ENCODE peak calls at places on chromosomes 1 and 21, in five cellular contexts. One of them, this sample, is unnamed.

GRCh38 chr1:183989604-183990003 is 47.9 kb downstream of the COLGALT2 start:
- DNase-seq in GM12892: no peak
- DNase-seq in suprapubic skin: no peak
- DNase-seq in sigmoid colon: no peak
- DNase-seq in spleen: no peak
- DNase-seq in this sample: no peak

GRCh38 chr1:65235867-65236805 is 73.2 kb upstream of the DNAJC6 start:
- DNase-seq in suprapubic skin: no peak
- DNase-seq in GM12892: no peak
- DNase-seq in sigmoid colon: no peak
- DNase-seq in spleen: no peak
- DNase-seq in this sample: no peak

GRCh38 chr1:202210370-202210769 is 16.8 kb downstream of the LGR6 start:
- DNase-seq in sigmoid colon: no peak
- DNase-seq in suprapubic skin: no peak
- DNase-seq in spleen: no peak
- DNase-seq in GM12892: no peak
- DNase-seq in this sample: no peak

GRCh38 chr21:35352066-35352770 is 303.1 kb upstream of the RUNX1 start:
- DNase-seq in sigmoid colon: no peak
- DNase-seq in spleen: no peak
- DNase-seq in suprapubic skin: no peak
- DNase-seq in GM12892: no peak
- DNase-seq in this sample: no peak

GRCh38 chr1:186566140-186566850 is 105.4 kb upstream of the PDC start:
- DNase-seq in suprapubic skin: no peak
- DNase-seq in sigmoid colon: no peak
- DNase-seq in spleen: no peak
- DNase-seq in GM12892: no peak
- DNase-seq in this sample: no peak

GRCh38 chr1:10973552-10973951 is 38.9 kb upstream of the TARDBP start:
- DNase-seq in sigmoid colon: peak; percentile 68
- DNase-seq in GM12892: no peak
- DNase-seq in spleen: no peak
- DNase-seq in suprapubic skin: no peak
- DNase-seq in this sample: no peak

GRCh38 chr1:243493156-243494129 is 237.6 kb downstream of the SDCCAG8 start:
- DNase-seq in suprapubic skin: no peak
- DNase-seq in sigmoid colon: no peak
- DNase-seq in spleen: no peak
- DNase-seq in GM12892: no peak
- DNase-seq in this sample: no peak

GRCh38 chr1:117606608-117607261 is 887 bp downstream of the TENT5C start:
- DNase-seq in suprapubic skin: no peak
- DNase-seq in sigmoid colon: peak; percentile 72
- DNase-seq in spleen: peak; percentile 92
- DNase-seq in GM12892: no peak
- DNase-seq in this sample: no peak

GRCh38 chr1:162136760-162137537 is 67.5 kb downstream of the NOS1AP start:
- DNase-seq in spleen: no peak
- DNase-seq in sigmoid colon: no peak
- DNase-seq in GM12892: no peak
- DNase-seq in suprapubic skin: no peak
- DNase-seq in this sample: no peak

GRCh38 chr1:207313131-207313530 is 8.3 kb upstream of the CD55 start:
- DNase-seq in spleen: no peak
- DNase-seq in suprapubic skin: no peak
- DNase-seq in GM12892: no peak
- DNase-seq in sigmoid colon: no peak
- DNase-seq in this sample: no peak

GRCh38 chr1:35005711-35006110 is 20.6 kb upstream of the TMEM35B start:
- DNase-seq in spleen: no peak
- DNase-seq in sigmoid colon: no peak
- DNase-seq in GM12892: no peak
- DNase-seq in suprapubic skin: no peak
- DNase-seq in this sample: no peak

DNA sequence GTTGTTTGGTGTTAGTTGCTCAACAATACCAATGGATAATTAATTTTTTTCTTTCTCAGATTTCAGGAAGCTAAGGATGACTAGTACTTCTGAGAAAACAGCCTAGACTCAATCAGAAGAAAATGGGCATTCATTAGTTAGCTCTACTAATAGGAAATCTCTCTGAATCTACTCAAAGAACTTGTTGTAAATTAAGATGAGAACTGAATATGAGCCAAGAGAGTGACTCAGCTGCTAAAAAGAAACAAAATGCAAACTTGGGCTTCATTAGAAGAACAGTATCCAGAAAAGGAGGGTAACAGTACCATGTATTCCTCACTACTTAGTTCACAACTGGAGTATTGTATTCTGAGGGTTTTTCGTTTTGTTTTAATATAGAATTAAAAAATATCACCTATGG is 12.5 kb downstream of the FOXJ3 start:
- DNase-seq in GM12892: no peak
- DNase-seq in suprapubic skin: no peak
- DNase-seq in spleen: no peak
- DNase-seq in sigmoid colon: no peak
- DNase-seq in this sample: no peak
- TF ChIP-seq POLR2AphosphoS5 in GM12892: no peak
- TF ChIP-seq POLR2AphosphoS5 in suprapubic skin: no peak
- TF ChIP-seq POLR2AphosphoS5 in spleen: no peak
- TF ChIP-seq POLR2AphosphoS5 in sigmoid colon: peak; percentile 10
- TF ChIP-seq POLR2AphosphoS5 in this sample: no peak

DNA sequence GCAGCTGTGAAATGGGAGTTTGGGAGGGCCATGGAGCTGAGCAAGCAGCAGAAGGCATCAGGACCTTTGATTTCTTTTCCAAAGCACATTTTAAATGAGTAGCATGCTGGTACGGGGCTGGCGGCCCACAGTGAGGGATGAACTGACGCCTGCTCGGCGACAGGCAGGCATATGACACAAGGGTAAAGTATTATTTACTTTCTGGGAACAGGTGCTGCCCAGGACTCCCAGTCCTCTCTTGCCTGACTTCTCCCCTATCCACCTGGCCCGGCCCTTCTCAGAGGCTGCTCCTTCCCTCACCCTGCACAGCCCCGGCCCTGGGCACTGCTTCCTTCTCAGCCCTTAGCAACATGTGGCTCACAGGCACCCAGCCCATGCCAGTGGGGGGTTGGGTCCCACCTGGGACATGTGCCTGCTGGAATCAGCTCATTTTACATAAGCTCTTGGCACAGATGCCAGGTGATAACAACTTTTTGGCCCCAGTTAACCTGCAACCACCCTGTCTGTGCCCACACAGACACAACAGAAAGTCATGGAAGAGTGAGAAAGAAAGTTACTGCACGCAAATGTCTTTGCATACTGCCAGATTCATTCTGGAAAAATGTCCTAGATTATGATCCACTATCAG is 112.3 kb upstream of the GADD45A start:
- DNase-seq in GM12892: no peak
- DNase-seq in suprapubic skin: no peak
- DNase-seq in sigmoid colon: no peak
- DNase-seq in spleen: no peak
- DNase-seq in this sample: no peak
- TF ChIP-seq POLR2A in GM12892: no peak
- TF ChIP-seq POLR2A in suprapubic skin: no peak
- TF ChIP-seq POLR2A in sigmoid colon: no peak
- TF ChIP-seq POLR2A in spleen: no peak
- TF ChIP-seq POLR2A in this sample: no peak

GRCh38 chr1:154497026-154497806 is 4.8 kb upstream of the TDRD10 start:
- DNase-seq in spleen: peak; percentile 83
- DNase-seq in GM12892: no peak
- DNase-seq in sigmoid colon: no peak
- DNase-seq in suprapubic skin: no peak
- DNase-seq in this sample: no peak
- TF ChIP-seq POLR2AphosphoS5 in spleen: peak; percentile 72
- TF ChIP-seq POLR2AphosphoS5 in GM12892: no peak
- TF ChIP-seq POLR2AphosphoS5 in sigmoid colon: peak; percentile 13
- TF ChIP-seq POLR2AphosphoS5 in suprapubic skin: no peak
- TF ChIP-seq POLR2AphosphoS5 in this sample: no peak

GRCh38 chr1:3515774-3516480 is 61.5 kb downstream of the ARHGEF16 start:
- DNase-seq in spleen: no peak
- DNase-seq in suprapubic skin: no peak
- DNase-seq in sigmoid colon: no peak
- DNase-seq in GM12892: no peak
- DNase-seq in this sample: no peak
- TF ChIP-seq POLR2A in spleen: no peak
- TF ChIP-seq POLR2A in suprapubic skin: no peak
- TF ChIP-seq POLR2A in sigmoid colon: no peak
- TF ChIP-seq POLR2A in GM12892: no peak
- TF ChIP-seq POLR2A in this sample: no peak

DNA sequence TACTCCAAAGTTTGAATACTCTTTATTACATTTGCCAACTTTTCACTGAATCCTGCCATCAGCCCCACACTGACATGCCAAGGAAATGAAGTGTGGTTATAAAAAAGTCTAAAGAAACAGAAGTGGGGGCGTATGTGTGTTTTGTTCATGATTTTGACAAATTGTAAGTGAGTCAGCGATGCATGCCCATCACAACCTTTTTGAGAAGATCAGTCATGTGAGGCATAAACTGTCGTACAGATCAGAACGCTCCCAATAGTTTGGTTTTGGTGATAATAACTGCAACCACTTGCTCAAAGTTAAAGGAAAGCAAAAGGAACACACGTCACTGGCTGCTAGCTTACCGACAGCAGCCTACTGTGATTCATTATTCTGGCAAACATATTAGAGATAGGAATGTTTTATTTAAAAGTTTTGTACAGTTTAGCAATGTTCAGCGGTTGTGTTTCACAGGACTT is 95.6 kb downstream of the RGS2 start:
- DNase-seq in GM12892: no peak
- DNase-seq in spleen: no peak
- DNase-seq in sigmoid colon: no peak
- DNase-seq in suprapubic skin: no peak
- DNase-seq in this sample: no peak
- TF ChIP-seq POLR2AphosphoS5 in GM12892: no peak
- TF ChIP-seq POLR2AphosphoS5 in spleen: no peak
- TF ChIP-seq POLR2AphosphoS5 in sigmoid colon: peak; percentile 79
- TF ChIP-seq POLR2AphosphoS5 in suprapubic skin: no peak
- TF ChIP-seq POLR2AphosphoS5 in this sample: no peak

GRCh38 chr1:198639581-198640235 is 868 bp downstream of the PTPRC start:
- DNase-seq in GM12892: no peak
- DNase-seq in sigmoid colon: no peak
- DNase-seq in suprapubic skin: no peak
- DNase-seq in spleen: no peak
- DNase-seq in this sample: no peak

GRCh38 chr1:198643827-198644226 is 5.0 kb downstream of the PTPRC start:
- DNase-seq in spleen: no peak
- DNase-seq in suprapubic skin: no peak
- DNase-seq in sigmoid colon: no peak
- DNase-seq in GM12892: no peak
- DNase-seq in this sample: no peak

GRCh38 chr1:198643001-198643400 is 4.2 kb downstream of the PTPRC start:
- DNase-seq in spleen: no peak
- DNase-seq in GM12892: no peak
- DNase-seq in suprapubic skin: no peak
- DNase-seq in sigmoid colon: no peak
- DNase-seq in this sample: no peak

GRCh38 chr1:198641966-198642656 is 3.3 kb downstream of the PTPRC start:
- DNase-seq in spleen: no peak
- DNase-seq in GM12892: no peak
- DNase-seq in sigmoid colon: no peak
- DNase-seq in suprapubic skin: no peak
- DNase-seq in this sample: no peak

DNA sequence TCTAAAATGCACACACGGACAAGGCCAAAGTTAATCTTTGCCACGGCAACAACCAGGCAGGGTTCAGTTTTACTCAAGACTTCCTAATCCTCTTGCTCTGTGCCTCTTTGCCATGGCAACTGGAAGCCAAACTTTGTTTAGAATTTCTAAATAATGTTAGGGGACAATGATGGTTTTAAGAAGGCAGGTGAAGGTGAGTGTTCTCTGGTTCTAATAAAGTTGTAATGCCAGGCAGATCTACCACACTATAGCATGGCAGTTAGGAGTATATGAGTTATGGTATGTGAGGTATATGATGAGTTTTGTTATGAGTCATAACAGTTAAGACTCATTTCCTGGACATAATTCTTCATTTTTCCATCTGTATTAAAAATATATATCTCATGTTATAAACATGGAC is 2.7 kb downstream of the PTPRC start:
- DNase-seq in GM12892: no peak
- DNase-seq in spleen: no peak
- DNase-seq in sigmoid colon: no peak
- DNase-seq in suprapubic skin: no peak
- DNase-seq in this sample: no peak
- TF ChIP-seq POLR2A in GM12892: peak; percentile 45
- TF ChIP-seq POLR2A in spleen: no peak
- TF ChIP-seq POLR2A in sigmoid colon: no peak
- TF ChIP-seq POLR2A in suprapubic skin: no peak
- TF ChIP-seq POLR2A in this sample: no peak

GRCh38 chr1:229271448-229272120 is 673 bp downstream of the RAB4A start:
- DNase-seq in sigmoid colon: no peak
- DNase-seq in spleen: no peak
- DNase-seq in suprapubic skin: no peak
- DNase-seq in GM12892: peak; percentile 18
- DNase-seq in this sample: no peak

GRCh38 chr1:229270547-229271447 is at the start of gene RAB4A:
- DNase-seq in suprapubic skin: peak; percentile 89
- DNase-seq in spleen: peak; percentile 96
- DNase-seq in GM12892: peak; percentile 84
- DNase-seq in sigmoid colon: peak; percentile 92
- DNase-seq in this sample: peak; percentile 91

GRCh38 chr1:229275005-229275404 is 4.1 kb downstream of the RAB4A start:
- DNase-seq in spleen: no peak
- DNase-seq in sigmoid colon: no peak
- DNase-seq in suprapubic skin: no peak
- DNase-seq in GM12892: no peak
- DNase-seq in this sample: no peak

GRCh38 chr1:229273507-229274232 is 2.8 kb downstream of the RAB4A start:
- DNase-seq in suprapubic skin: no peak
- DNase-seq in sigmoid colon: no peak
- DNase-seq in GM12892: no peak
- DNase-seq in spleen: no peak
- DNase-seq in this sample: no peak

DNA sequence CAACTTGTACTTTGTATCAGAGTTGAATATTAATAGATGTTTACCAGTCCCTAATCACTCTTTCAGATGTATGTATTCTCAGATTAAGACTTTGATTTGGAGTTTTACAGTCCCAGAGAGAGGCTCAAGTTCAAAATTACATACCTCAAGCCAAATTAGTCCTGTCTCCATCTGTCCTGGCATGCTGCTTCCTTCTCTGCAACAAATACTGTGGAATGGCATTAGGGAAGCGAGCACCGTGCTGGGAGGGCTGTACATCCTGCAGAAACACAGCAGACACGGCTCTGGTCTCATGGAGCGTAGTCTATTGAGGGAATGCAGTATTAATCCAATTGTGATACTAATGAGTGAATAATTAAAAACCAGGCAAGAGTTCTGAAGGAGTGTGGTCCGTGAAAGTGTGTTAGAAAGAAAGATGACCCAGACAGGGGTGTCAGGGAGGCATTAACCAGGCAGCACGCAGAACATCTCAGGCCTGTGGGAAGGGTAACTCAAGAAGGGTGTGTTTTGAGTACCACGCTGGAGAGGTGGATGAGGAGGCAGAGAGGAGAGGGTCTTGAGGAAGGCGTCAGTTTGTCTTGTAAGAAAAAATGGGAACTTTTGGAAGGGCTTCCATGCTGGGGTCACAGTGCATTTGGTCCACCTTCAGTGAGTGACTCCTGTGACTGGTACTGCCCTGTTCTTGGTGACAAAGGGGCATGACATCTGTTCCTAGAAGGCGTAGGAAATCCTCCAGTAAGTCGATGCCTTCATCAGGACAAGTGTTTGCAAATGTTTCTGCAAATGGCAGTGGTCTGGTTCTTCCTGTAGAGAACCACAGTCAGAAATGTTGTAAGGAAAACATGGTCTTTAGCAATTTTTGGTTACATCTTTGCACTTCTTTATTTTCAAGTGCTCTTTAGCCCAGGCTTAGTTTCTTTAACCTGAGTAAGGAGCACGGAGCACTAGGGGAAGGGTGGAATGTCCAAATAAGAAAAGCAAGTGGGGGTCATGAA is 1.6 kb downstream of the RAB4A start:
- DNase-seq in GM12892: no peak
- DNase-seq in spleen: no peak
- DNase-seq in sigmoid colon: no peak
- DNase-seq in suprapubic skin: no peak
- DNase-seq in this sample: no peak
- TF ChIP-seq POLR2AphosphoS5 in GM12892: no peak
- TF ChIP-seq POLR2AphosphoS5 in spleen: no peak
- TF ChIP-seq POLR2AphosphoS5 in sigmoid colon: no peak
- TF ChIP-seq POLR2AphosphoS5 in suprapubic skin: no peak
- TF ChIP-seq POLR2AphosphoS5 in this sample: no peak

This sample was measured in GM12891.